ENCODE peak calls at places on chromosome 21, in four cellular contexts. M is cardiac muscle cell, Y is ovary, Z is fibroblast of lung. J is an unnamed sample.

GRCh38 chr21:42513151-42513984 is at the start of gene SLC37A1:
- DNase-seq in M (no peak), Y (peak; percentile 64), Z (peak; percentile 23), J (no peak)

GRCh38 chr21:27233514-27233913 is 266.6 kb upstream of the ADAMTS5 start:
- DNase-seq in M (no peak), Y (no peak), Z (no peak), J (no peak)

GRCh38 chr21:27725916-27726315 is 759.0 kb upstream of the ADAMTS5 start:
- DNase-seq in M (no peak), Y (no peak), Z (peak; percentile 1), J (no peak)

GRCh38 chr21:42681296-42682206 is 28.1 kb downstream of the PDE9A start:
- DNase-seq in M (no peak), Y (no peak), Z (no peak), J (no peak)

GRCh38 chr21:42739061-42739931 is 85.9 kb downstream of the PDE9A start:
- DNase-seq in M (peak; percentile 9), Y (no peak), Z (no peak), J (no peak)

GRCh38 chr21:43364851-43365424 is 62.0 kb downstream of the SIK1 start:
- DNase-seq in M (no peak), Y (no peak), Z (no peak), J (peak; percentile 50)

GRCh38 chr21:31957631-31958030 is 84.8 kb downstream of the HUNK start:
- DNase-seq in M (no peak), Y (no peak), Z (no peak), J (no peak)

GRCh38 chr21:31394309-31394708 is 50.2 kb upstream of the TIAM1 start:
- DNase-seq in M (no peak), Y (no peak), Z (no peak), J (no peak)

DNA sequence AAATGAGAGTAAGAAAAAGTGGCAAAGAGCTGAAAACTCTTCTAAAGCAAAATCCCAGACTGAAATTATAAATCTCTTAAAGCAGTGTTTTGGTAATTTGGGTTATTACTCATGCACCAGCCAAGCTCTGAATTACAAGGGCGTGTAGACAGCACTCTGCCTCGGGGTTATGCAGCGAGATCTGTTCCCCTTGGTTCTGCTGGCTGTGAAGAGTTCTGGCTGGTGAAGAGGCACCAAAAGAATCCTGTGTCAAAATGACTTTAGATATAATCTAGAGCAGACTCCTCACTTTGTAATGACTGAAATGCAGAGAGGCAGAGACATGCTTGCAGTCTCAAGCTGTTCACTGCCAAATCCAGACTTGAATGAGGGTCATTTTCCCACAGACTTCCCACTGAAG is 461.8 kb upstream of the CXADR start:
- DNase-seq in M (peak; percentile 1), Y (no peak), Z (peak; percentile 51), J (no peak)
- H3K4me3 ChIP-seq in M (no peak overlapping the region), Y (no peak overlapping the region), Z (no peak overlapping the region), J (no peak overlapping the region)

DNA sequence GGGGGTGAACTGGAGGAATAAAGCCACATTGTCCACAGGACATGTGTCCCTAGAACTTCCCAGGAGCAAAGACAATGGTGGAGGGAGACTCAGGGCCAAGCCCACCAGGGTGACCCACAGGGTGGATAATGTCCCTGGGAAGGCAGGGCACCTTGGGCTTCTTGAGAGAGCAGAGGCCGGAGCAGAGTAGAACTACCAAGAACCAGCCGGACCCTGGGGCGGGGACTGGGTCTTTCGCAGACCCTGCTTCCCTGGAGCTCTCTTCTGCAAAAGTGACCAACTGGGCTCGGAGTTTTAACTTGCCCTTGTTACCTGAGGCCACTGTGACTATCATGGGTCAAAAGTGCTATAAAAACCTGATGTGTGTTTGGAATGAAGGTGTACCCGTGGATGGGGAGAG is 875 bp upstream of the FAM3B start:
- DNase-seq in M (no peak), Y (no peak), Z (no peak), J (no peak)
- H3K27me3 ChIP-seq in M (peaks cover 42% of the 10 kb centered on the region), Y (no peaks in the 10 kb centered on the region), Z (peaks cover 9% of the 10 kb centered on the region), J (no peaks in the 10 kb centered on the region)

GRCh38 chr21:45636459-45636858 is 7.1 kb upstream of the PCBP3 start:
- DNase-seq in M (no peak), Y (no peak), Z (no peak), J (no peak)

GRCh38 chr21:45635271-45636151 is 8.0 kb upstream of the PCBP3 start:
- DNase-seq in M (no peak), Y (no peak), Z (no peak), J (no peak)

GRCh38 chr21:45632165-45632896 is 11.2 kb upstream of the PCBP3 start:
- DNase-seq in M (no peak), Y (no peak), Z (no peak), J (no peak)

GRCh38 chr21:45632897-45633260 is 10.6 kb upstream of the PCBP3 start:
- DNase-seq in M (no peak), Y (no peak), Z (no peak), J (no peak)

DNA sequence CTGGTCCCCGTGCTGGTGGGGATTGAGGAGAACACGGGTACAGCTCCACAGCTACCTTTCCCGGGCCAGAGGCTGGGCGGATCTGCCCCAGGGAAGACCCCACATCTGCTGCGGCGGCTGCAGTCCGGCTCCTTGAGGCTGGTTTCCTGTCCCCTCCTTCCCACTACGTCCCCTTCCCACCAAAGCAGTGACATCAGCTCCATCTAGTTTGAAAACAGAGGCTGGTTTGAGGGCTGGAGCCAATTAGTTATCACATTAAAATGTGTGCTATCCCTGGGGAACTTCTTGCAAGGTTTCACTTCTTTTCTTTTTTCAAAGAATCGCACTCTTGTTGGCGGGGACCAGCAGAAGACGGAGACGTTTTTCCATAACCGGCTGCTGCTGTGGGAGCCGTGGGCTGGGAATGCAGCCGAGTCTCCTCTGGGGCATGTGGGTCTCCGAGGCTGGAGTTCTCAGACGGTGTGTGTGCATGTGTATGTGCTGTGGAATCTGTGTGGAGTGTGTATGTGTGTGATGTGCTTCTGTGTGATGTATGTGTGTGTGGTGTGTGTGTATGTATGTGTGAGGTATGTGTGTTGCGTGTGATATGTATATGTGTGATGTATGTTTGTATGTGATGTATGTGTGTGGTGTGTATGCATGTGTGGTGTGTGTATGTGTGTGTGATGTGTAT is 8.9 kb upstream of the PCBP3 start:
- DNase-seq in M (peak; percentile 69), Y (no peak), Z (peak; percentile 70), J (no peak)
- H3K27ac ChIP-seq in M (no peak overlapping the region), Y (no peak overlapping the region), Z (no peak overlapping the region), J (no peak overlapping the region)

DNA sequence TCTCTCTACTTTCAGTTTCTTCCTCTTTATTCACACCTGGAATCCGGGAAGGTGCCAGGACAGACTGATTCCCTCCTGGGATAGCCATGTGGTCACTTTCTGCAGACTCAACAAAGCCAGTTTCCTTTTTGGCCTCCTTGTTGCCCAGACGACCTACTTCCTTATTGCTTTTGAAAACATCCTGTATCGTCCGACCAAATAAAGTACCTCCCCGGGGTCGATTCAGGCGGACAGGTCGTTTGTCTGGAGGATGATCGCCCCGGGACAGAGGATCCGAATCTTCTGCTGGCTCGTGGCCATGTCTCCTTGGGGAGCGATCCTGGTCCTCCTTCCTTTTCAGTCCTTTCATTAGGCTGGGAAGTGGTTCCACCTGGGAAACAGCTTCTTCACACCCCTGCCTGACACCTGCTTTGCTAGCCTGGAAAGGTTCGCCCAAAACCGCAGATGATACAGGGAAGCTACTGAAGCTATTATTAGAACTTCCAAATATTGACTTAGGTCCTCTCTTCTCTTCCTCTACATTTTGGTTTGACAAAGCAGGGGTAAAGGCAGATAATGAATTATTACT is 1.2 kb downstream of the MCM3AP start:
- DNase-seq in M (no peak), Y (no peak), Z (no peak), J (no peak)
- H3K4me3 ChIP-seq in M (no peak overlapping the region), Y (no peak overlapping the region), Z (no peak overlapping the region), J (no peak overlapping the region)

GRCh38 chr21:38649120-38649519 is 150.8 kb upstream of the ERG start:
- DNase-seq in M (no peak), Y (no peak), Z (no peak), J (no peak)
- H3K27me3 ChIP-seq in M (peaks cover 10% of the 10 kb centered on the region), Y (no peaks in the 10 kb centered on the region), Z (no peaks in the 10 kb centered on the region), J (no peaks in the 10 kb centered on the region)